ENCODE peak calls at places on chromosomes 5 and 9, in four cellular contexts. F is NCI-H1417 treated with DMSO at 0.1 percent for 48 hours, Z is WTC11, Q is NCI-H460. I is an unnamed sample.

GRCh38 chr9:89436326-89436725 is 61.6 kb downstream of the SEMA4D start:
- DNase-seq in F (no peak), Z (no peak), Q (no peak), I (no peak)

GRCh38 chr5:74641778-74642542 is 1.4 kb upstream of the ENC1 start:
- DNase-seq in F (no peak), Z (no peak), Q (peak), I (peak)

GRCh38 chr9:95024097-95024671 is 293.3 kb downstream of the FANCC start:
- DNase-seq in F (no peak), Z (no peak), Q (no peak), I (no peak)

GRCh38 chr9:125760537-125760936 is 13.4 kb downstream of the PBX3 start:
- DNase-seq in F (no peak), Z (no peak), Q (no peak), I (no peak)

GRCh38 chr9:125839322-125839721 is 92.1 kb downstream of the PBX3 start:
- DNase-seq in F (no peak), Z (no peak), Q (no peak), I (no peak)

GRCh38 chr5:135996611-135997010 is 32.2 kb upstream of the TGFBI start:
- DNase-seq in F (no peak), Z (no peak), Q (no peak), I (no peak)

GRCh38 chr5:134603059-134603458 is 29.6 kb downstream of the SAR1B start:
- DNase-seq in F (no peak), Z (no peak), Q (no peak), I (no peak)

GRCh38 chr5:179241175-179241574 is 104.1 kb downstream of the ADAMTS2 start:
- DNase-seq in F (no peak), Z (peak), Q (no peak), I (no peak)

GRCh38 chr5:180180846-180181245 is 28.2 kb downstream of the RASGEF1C start:
- DNase-seq in F (no peak), Z (no peak), Q (no peak), I (no peak)

GRCh38 chr9:121682201-121682600 is 30.8 kb downstream of the DAB2IP start:
- DNase-seq in F (no peak), Z (no peak), Q (no peak), I (no peak)

GRCh38 chr5:153360860-153361259 is 129.6 kb upstream of the GRIA1 start:
- DNase-seq in F (no peak), Z (no peak), Q (no peak), I (no peak)

GRCh38 chr9:15856591-15856990 is 303.7 kb downstream of the CCDC171 start:
- DNase-seq in F (no peak), Z (no peak), Q (no peak), I (no peak)

GRCh38 chr5:163377982-163378381 is 59.4 kb upstream of the CCNG1 start:
- DNase-seq in F (no peak), Z (peak), Q (no peak), I (no peak)

GRCh38 chr5:40386293-40386692 is 293.4 kb upstream of the PTGER4 start:
- DNase-seq in F (no peak), Z (no peak), Q (no peak), I (no peak)

GRCh38 chr9:6410653-6411052 is 2.3 kb upstream of the UHRF2 start:
- DNase-seq in F (no peak), Z (no peak), Q (no peak), I (no peak)

GRCh38 chr9:136244116-136244775 is 1.4 kb downstream of the QSOX2 start:
- DNase-seq in F (no peak), Z (no peak), Q (no peak), I (no peak)

GRCh38 chr9:133584167-133584558 is 25.0 kb downstream of the FAM163B start:
- DNase-seq in F (no peak), Z (no peak), Q (no peak), I (no peak)

GRCh38 chr5:42228279-42228678 is 195.0 kb upstream of the GHR start:
- DNase-seq in F (no peak), Z (no peak), Q (no peak), I (no peak)

I was measured in SW 1271.